ENCODE peak calls at places on chromosomes 13 and 19, in nine cellular contexts. One of them, this sample, is unnamed.

GRCh38 chr13:111610879-111611278 is 290.4 kb downstream of the TEX29 start:
- DNase-seq in psoas muscle: no peak
- DNase-seq in uterus: no peak
- DNase-seq in thoracic aorta: no peak
- DNase-seq in testis: no peak
- DNase-seq in fibroblast of pulmonary artery: no peak
- DNase-seq in heart right ventricle: no peak
- DNase-seq in IMR-90: no peak
- DNase-seq in WERI-Rb-1: no peak
- DNase-seq in this sample: no peak

GRCh38 chr19:54430306-54431254 is 15.3 kb downstream of the TTYH1 start:
- DNase-seq in psoas muscle: no peak
- DNase-seq in uterus: no peak
- DNase-seq in thoracic aorta: no peak
- DNase-seq in testis: peak; percentile 78
- DNase-seq in fibroblast of pulmonary artery: peak; percentile 40
- DNase-seq in heart right ventricle: peak; percentile 72
- DNase-seq in IMR-90: no peak
- DNase-seq in WERI-Rb-1: peak; percentile 67
- DNase-seq in this sample: peak; percentile 46

GRCh38 chr13:97766749-97767148 is 186.7 kb upstream of the IPO5 start:
- DNase-seq in psoas muscle: no peak
- DNase-seq in uterus: no peak
- DNase-seq in thoracic aorta: no peak
- DNase-seq in testis: no peak
- DNase-seq in fibroblast of pulmonary artery: no peak
- DNase-seq in heart right ventricle: no peak
- DNase-seq in IMR-90: no peak
- DNase-seq in WERI-Rb-1: no peak
- DNase-seq in this sample: no peak

GRCh38 chr19:39379865-39380399 is 11.0 kb downstream of the PAF1 start:
- DNase-seq in psoas muscle: no peak
- DNase-seq in uterus: no peak
- DNase-seq in thoracic aorta: no peak
- DNase-seq in testis: no peak
- DNase-seq in fibroblast of pulmonary artery: no peak
- DNase-seq in heart right ventricle: no peak
- DNase-seq in IMR-90: no peak
- DNase-seq in WERI-Rb-1: no peak
- DNase-seq in this sample: no peak

GRCh38 chr19:10766049-10766623 is 48.3 kb downstream of the DNM2 start:
- DNase-seq in psoas muscle: no peak
- DNase-seq in uterus: no peak
- DNase-seq in thoracic aorta: no peak
- DNase-seq in testis: peak; percentile 48
- DNase-seq in fibroblast of pulmonary artery: no peak
- DNase-seq in heart right ventricle: no peak
- DNase-seq in IMR-90: no peak
- DNase-seq in WERI-Rb-1: no peak
- DNase-seq in this sample: no peak

GRCh38 chr13:60654405-60654804 is 257.4 kb downstream of the TDRD3 start:
- DNase-seq in psoas muscle: no peak
- DNase-seq in uterus: no peak
- DNase-seq in thoracic aorta: no peak
- DNase-seq in testis: peak; percentile 52
- DNase-seq in fibroblast of pulmonary artery: peak; percentile 39
- DNase-seq in heart right ventricle: peak; percentile 25
- DNase-seq in IMR-90: no peak
- DNase-seq in WERI-Rb-1: peak; percentile 37
- DNase-seq in this sample: peak; percentile 41

GRCh38 chr13:39602614-39603366 is at the start of gene LHFPL6:
- DNase-seq in psoas muscle: peak; percentile 86
- DNase-seq in uterus: peak; percentile 84
- DNase-seq in thoracic aorta: peak; percentile 64
- DNase-seq in testis: peak; percentile 90
- DNase-seq in fibroblast of pulmonary artery: peak; percentile 81
- DNase-seq in heart right ventricle: peak; percentile 90
- DNase-seq in IMR-90: peak; percentile 77
- DNase-seq in WERI-Rb-1: peak; percentile 75
- DNase-seq in this sample: peak; percentile 81

GRCh38 chr13:101648766-101649489 is 196.5 kb downstream of the ITGBL1 start:
- DNase-seq in psoas muscle: no peak
- DNase-seq in uterus: no peak
- DNase-seq in thoracic aorta: no peak
- DNase-seq in testis: no peak
- DNase-seq in fibroblast of pulmonary artery: no peak
- DNase-seq in heart right ventricle: no peak
- DNase-seq in IMR-90: no peak
- DNase-seq in WERI-Rb-1: no peak
- DNase-seq in this sample: no peak

GRCh38 chr19:29671393-29672076 is 6.3 kb downstream of the PLEKHF1 start:
- DNase-seq in psoas muscle: peak; percentile 65
- DNase-seq in uterus: peak; percentile 57
- DNase-seq in thoracic aorta: peak; percentile 39
- DNase-seq in testis: peak; percentile 46
- DNase-seq in fibroblast of pulmonary artery: peak; percentile 72
- DNase-seq in heart right ventricle: peak; percentile 55
- DNase-seq in IMR-90: no peak
- DNase-seq in WERI-Rb-1: no peak
- DNase-seq in this sample: peak; percentile 61

GRCh38 chr19:6373813-6374108 is 1.2 kb downstream of the ALKBH7 start:
- DNase-seq in psoas muscle: no peak
- DNase-seq in uterus: no peak
- DNase-seq in thoracic aorta: no peak
- DNase-seq in testis: no peak
- DNase-seq in fibroblast of pulmonary artery: no peak
- DNase-seq in heart right ventricle: no peak
- DNase-seq in IMR-90: no peak
- DNase-seq in WERI-Rb-1: no peak
- DNase-seq in this sample: no peak

GRCh38 chr13:65724261-65724660 is 1505.9 kb downstream of the PCDH9 start:
- DNase-seq in psoas muscle: no peak
- DNase-seq in uterus: no peak
- DNase-seq in thoracic aorta: no peak
- DNase-seq in testis: no peak
- DNase-seq in fibroblast of pulmonary artery: peak; percentile 82
- DNase-seq in heart right ventricle: no peak
- DNase-seq in IMR-90: peak; percentile 49
- DNase-seq in WERI-Rb-1: no peak
- DNase-seq in this sample: peak; percentile 80

GRCh38 chr19:30388327-30388726 is 16.1 kb downstream of the ZNF536 start:
- DNase-seq in psoas muscle: no peak
- DNase-seq in uterus: no peak
- DNase-seq in thoracic aorta: no peak
- DNase-seq in testis: no peak
- DNase-seq in fibroblast of pulmonary artery: no peak
- DNase-seq in heart right ventricle: no peak
- DNase-seq in IMR-90: no peak
- DNase-seq in WERI-Rb-1: no peak
- DNase-seq in this sample: no peak

GRCh38 chr13:31910633-31911032 is 120.9 kb upstream of the FRY start:
- DNase-seq in psoas muscle: no peak
- DNase-seq in uterus: no peak
- DNase-seq in thoracic aorta: no peak
- DNase-seq in testis: no peak
- DNase-seq in fibroblast of pulmonary artery: no peak
- DNase-seq in heart right ventricle: no peak
- DNase-seq in IMR-90: no peak
- DNase-seq in WERI-Rb-1: no peak
- DNase-seq in this sample: no peak

GRCh38 chr13:31912641-31913401 is 118.8 kb upstream of the FRY start:
- DNase-seq in psoas muscle: no peak
- DNase-seq in uterus: no peak
- DNase-seq in thoracic aorta: no peak
- DNase-seq in testis: no peak
- DNase-seq in fibroblast of pulmonary artery: no peak
- DNase-seq in heart right ventricle: no peak
- DNase-seq in IMR-90: no peak
- DNase-seq in WERI-Rb-1: no peak
- DNase-seq in this sample: no peak

GRCh38 chr13:31914843-31915242 is 116.7 kb upstream of the FRY start:
- DNase-seq in psoas muscle: no peak
- DNase-seq in uterus: no peak
- DNase-seq in thoracic aorta: no peak
- DNase-seq in testis: no peak
- DNase-seq in fibroblast of pulmonary artery: no peak
- DNase-seq in heart right ventricle: no peak
- DNase-seq in IMR-90: no peak
- DNase-seq in WERI-Rb-1: no peak
- DNase-seq in this sample: no peak

GRCh38 chr13:31909889-31910551 is 121.6 kb upstream of the FRY start:
- DNase-seq in psoas muscle: no peak
- DNase-seq in uterus: peak; percentile 49
- DNase-seq in thoracic aorta: no peak
- DNase-seq in testis: peak; percentile 49
- DNase-seq in fibroblast of pulmonary artery: peak; percentile 85
- DNase-seq in heart right ventricle: no peak
- DNase-seq in IMR-90: peak; percentile 70
- DNase-seq in WERI-Rb-1: peak; percentile 44
- DNase-seq in this sample: peak; percentile 80

GRCh38 chr13:31913459-31913858 is 118.1 kb upstream of the FRY start:
- DNase-seq in psoas muscle: no peak
- DNase-seq in uterus: no peak
- DNase-seq in thoracic aorta: no peak
- DNase-seq in testis: no peak
- DNase-seq in fibroblast of pulmonary artery: no peak
- DNase-seq in heart right ventricle: no peak
- DNase-seq in IMR-90: no peak
- DNase-seq in WERI-Rb-1: no peak
- DNase-seq in this sample: peak; percentile 33
- TF ChIP-seq CTCF in psoas muscle: no peak
- TF ChIP-seq CTCF in uterus: no peak
- TF ChIP-seq CTCF in thoracic aorta: no peak
- TF ChIP-seq CTCF in testis: no peak
- TF ChIP-seq CTCF in fibroblast of pulmonary artery: no peak
- TF ChIP-seq CTCF in heart right ventricle: no peak
- TF ChIP-seq CTCF in IMR-90: no peak
- TF ChIP-seq CTCF in WERI-Rb-1: no peak
- TF ChIP-seq CTCF in this sample: peak; percentile 1

DNA sequence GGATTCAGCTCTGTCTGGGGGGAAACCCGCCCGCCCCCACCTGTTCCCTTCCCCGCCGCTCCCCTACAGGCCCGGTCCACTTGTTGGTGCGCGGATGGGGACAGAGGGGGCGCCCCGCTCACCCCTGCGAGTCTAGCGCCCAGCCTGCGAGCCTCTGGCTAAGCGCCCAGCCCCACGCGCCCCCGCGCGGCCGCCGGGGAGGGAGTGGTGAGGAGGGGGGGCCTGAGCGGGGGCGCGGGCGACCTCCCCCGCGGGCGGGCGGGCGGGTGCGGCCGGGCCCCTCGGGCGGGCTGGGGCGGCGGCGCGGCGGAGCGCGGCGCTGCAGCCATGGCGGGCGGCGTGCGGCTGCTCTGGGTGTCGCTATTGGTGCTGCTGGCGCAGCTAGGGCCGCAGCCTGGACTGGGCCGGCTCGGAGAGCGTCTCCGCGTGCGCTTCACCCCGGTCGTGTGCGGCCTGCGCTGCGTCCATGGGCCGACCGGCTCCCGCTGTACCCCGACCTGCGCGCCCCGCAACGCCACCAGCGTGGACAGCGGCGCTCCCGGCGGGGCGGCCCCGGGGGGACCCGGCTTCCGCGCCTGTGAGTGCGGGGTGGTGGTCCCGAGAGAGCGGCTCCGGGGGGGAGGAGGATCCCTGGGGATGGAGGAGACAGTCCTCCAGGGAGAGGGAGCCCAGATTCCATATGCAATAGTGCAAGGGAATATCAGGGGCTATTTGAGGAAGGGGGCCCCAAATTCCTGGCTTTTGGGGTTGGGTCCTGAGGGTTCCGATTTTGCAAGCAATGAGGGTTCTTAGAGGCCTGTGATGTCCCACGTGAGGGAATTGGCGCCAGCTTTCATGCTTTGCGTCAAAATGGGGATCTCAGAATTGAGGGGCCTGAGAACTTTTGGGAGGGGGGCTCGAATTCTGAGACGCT is at the start of gene LTBP4:
- DNase-seq in psoas muscle: peak; percentile 62
- DNase-seq in uterus: peak; percentile 81
- DNase-seq in thoracic aorta: no peak
- DNase-seq in testis: no peak
- DNase-seq in fibroblast of pulmonary artery: no peak
- DNase-seq in heart right ventricle: peak; percentile 82
- DNase-seq in IMR-90: no peak
- DNase-seq in WERI-Rb-1: no peak
- DNase-seq in this sample: peak; percentile 28
- H3K4me3 ChIP-seq in psoas muscle: peak within 1 kb of the TSS; percentile 67
- H3K4me3 ChIP-seq in uterus: peak within 1 kb of the TSS; percentile 56
- H3K4me3 ChIP-seq in thoracic aorta: peak within 1 kb of the TSS; percentile 91
- H3K4me3 ChIP-seq in testis: peak within 1 kb of the TSS; percentile 66
- H3K4me3 ChIP-seq in fibroblast of pulmonary artery: peak within 1 kb of the TSS; percentile 58
- H3K4me3 ChIP-seq in heart right ventricle: peak within 1 kb of the TSS; percentile 81
- H3K4me3 ChIP-seq in IMR-90: peak within 1 kb of the TSS; percentile 62
- H3K4me3 ChIP-seq in WERI-Rb-1: no peak within 1 kb of the TSS
- H3K4me3 ChIP-seq in this sample: peak within 1 kb of the TSS; percentile 46

GRCh38 chr13:46146898-46147297 is 35.1 kb downstream of the LCP1 start:
- DNase-seq in psoas muscle: no peak
- DNase-seq in uterus: no peak
- DNase-seq in thoracic aorta: no peak
- DNase-seq in testis: peak; percentile 21
- DNase-seq in fibroblast of pulmonary artery: peak; percentile 19
- DNase-seq in heart right ventricle: no peak
- DNase-seq in IMR-90: no peak
- DNase-seq in WERI-Rb-1: peak; percentile 18
- DNase-seq in this sample: peak; percentile 39
- TF ChIP-seq CTCF in psoas muscle: no peak
- TF ChIP-seq CTCF in uterus: no peak
- TF ChIP-seq CTCF in thoracic aorta: no peak
- TF ChIP-seq CTCF in testis: no peak
- TF ChIP-seq CTCF in fibroblast of pulmonary artery: peak; percentile 29
- TF ChIP-seq CTCF in heart right ventricle: no peak
- TF ChIP-seq CTCF in IMR-90: no peak
- TF ChIP-seq CTCF in WERI-Rb-1: peak; percentile 57
- TF ChIP-seq CTCF in this sample: peak; percentile 49

DNA sequence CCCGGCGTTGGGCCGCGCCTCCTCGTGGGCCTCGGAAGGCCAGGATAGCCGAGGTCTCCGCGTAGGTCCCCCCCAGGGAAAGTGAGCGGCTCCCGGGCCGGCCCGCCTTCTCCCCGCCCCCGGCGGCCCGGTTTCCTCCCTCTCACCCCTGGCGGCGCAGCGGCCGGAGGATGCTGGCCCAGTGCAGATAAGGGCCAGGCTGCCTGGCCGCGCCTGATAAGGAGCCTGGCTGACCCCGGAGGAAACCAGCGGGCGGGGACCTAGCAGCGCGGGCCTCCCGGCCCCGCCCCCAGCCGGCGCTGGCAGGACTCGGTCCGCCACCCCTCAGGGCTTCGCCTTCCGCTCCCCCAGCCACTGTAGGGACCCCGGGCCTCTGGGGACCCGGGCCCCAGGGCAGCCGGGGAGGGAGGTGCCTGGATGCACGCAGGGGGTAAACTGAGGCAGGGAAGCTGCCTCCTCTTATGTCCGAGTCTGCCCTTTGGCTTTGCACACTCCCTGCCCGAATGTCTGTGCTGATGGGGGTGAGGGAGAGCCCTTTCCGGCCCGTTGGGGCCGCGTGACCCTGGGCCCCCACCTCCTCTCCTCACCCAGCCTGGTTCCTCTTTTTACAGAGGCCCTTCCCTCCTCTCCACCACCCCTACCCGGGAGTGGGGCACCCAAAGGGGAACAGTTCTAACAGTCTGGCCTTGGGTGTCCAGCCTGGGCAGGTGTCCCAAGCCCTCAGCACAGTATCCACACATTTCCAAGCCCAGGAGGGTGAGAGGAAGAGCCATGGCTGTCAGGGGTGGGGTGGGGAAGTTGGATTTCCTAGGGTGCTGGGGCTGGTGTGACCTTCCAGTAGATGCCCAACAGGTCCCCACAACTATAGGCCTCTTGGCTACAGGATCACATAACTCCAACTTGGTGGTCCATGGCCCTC is at the start of gene LYL1:
- DNase-seq in psoas muscle: peak; percentile 76
- DNase-seq in uterus: peak; percentile 79
- DNase-seq in thoracic aorta: no peak
- DNase-seq in testis: peak; percentile 81
- DNase-seq in fibroblast of pulmonary artery: peak; percentile 65
- DNase-seq in heart right ventricle: peak; percentile 91
- DNase-seq in IMR-90: no peak
- DNase-seq in WERI-Rb-1: no peak
- DNase-seq in this sample: no peak
- H3K4me3 ChIP-seq in psoas muscle: peak within 1 kb of the TSS; percentile 64
- H3K4me3 ChIP-seq in uterus: peak within 1 kb of the TSS; percentile 37
- H3K4me3 ChIP-seq in thoracic aorta: peak within 1 kb of the TSS; percentile 65
- H3K4me3 ChIP-seq in testis: peak within 1 kb of the TSS; percentile 51
- H3K4me3 ChIP-seq in fibroblast of pulmonary artery: peak within 1 kb of the TSS; percentile 35
- H3K4me3 ChIP-seq in heart right ventricle: peak within 1 kb of the TSS; percentile 61
- H3K4me3 ChIP-seq in IMR-90: no peak within 1 kb of the TSS
- H3K4me3 ChIP-seq in WERI-Rb-1: no peak within 1 kb of the TSS
- H3K4me3 ChIP-seq in this sample: peak within 1 kb of the TSS; percentile 27

This sample was measured in cardiac fibroblast.